ENCODE peak calls at places on chromosome 11, in nine cellular contexts. I is upper lobe of right lung, H is left ventricle myocardium inferior, C is fibroblast of lung, Z is heart right ventricle, N is Calu3, S is A549, G is WTC11, W is IMR-90. J is an unnamed sample.

GRCh38 chr11:103035656-103036434 is 56.1 kb downstream of the DCUN1D5 start:
- DNase-seq in C (peak; percentile 80), Z (no peak), S (peak; percentile 69), G (no peak), W (peak; percentile 86), I (no peak), H (no peak), N (peak; percentile 36), J (peak; percentile 47)

GRCh38 chr11:720642-721346 is 14.8 kb downstream of the EPS8L2 start:
- DNase-seq in G (peak; percentile 87), W (peak; percentile 29), Z (no peak), H (no peak), N (no peak), I (no peak), C (peak; percentile 59), S (no peak), J (no peak)

GRCh38 chr11:19739872-19740271 is 27.2 kb downstream of the NAV2 start:
- DNase-seq in G (peak; percentile 43), Z (peak; percentile 22), C (peak; percentile 39), S (peak; percentile 13), W (peak; percentile 13), I (no peak), N (no peak), H (no peak), J (no peak)

GRCh38 chr11:3022982-3023381 is 30.9 kb upstream of the NAP1L4 start:
- DNase-seq in I (no peak), G (no peak), W (peak; percentile 49), N (no peak), S (no peak), C (peak; percentile 62), Z (no peak), H (no peak), J (no peak)

GRCh38 chr11:62502030-62502730 is 44.4 kb downstream of the AHNAK start:
- DNase-seq in C (no peak), N (no peak), Z (no peak), W (no peak), S (no peak), H (no peak), G (no peak), I (no peak), J (no peak)

GRCh38 chr11:99198215-99198614 is 177.5 kb downstream of the CNTN5 start:
- DNase-seq in W (no peak), I (no peak), Z (no peak), S (no peak), N (no peak), G (no peak), C (no peak), H (no peak), J (no peak)

GRCh38 chr11:92211576-92212167 is 12.9 kb upstream of the FAT3 start:
- DNase-seq in I (no peak), N (peak; percentile 37), W (peak; percentile 33), H (no peak), G (peak; percentile 52), Z (peak; percentile 12), C (peak; percentile 39), S (peak; percentile 59), J (no peak)

GRCh38 chr11:95592455-95592854 is 197.1 kb downstream of the FAM76B start:
- DNase-seq in I (no peak), W (peak; percentile 23), C (peak; percentile 79), Z (no peak), S (no peak), H (peak; percentile 15), G (peak; percentile 44), N (no peak), J (no peak)

GRCh38 chr11:112469376-112469775 is 208.7 kb upstream of the PLET1 start:
- DNase-seq in N (no peak), G (no peak), C (no peak), I (no peak), Z (no peak), S (no peak), H (no peak), W (no peak), J (no peak)

GRCh38 chr11:72236083-72236697 is 7.8 kb downstream of the PHOX2A start:
- DNase-seq in H (no peak), C (no peak), I (no peak), Z (no peak), G (no peak), W (peak; percentile 50), S (no peak), N (no peak), J (no peak)

GRCh38 chr11:82796970-82797594 is 63.4 kb upstream of the FAM181B start:
- DNase-seq in Z (peak; percentile 32), I (no peak), S (no peak), W (no peak), C (no peak), H (peak; percentile 35), N (no peak), G (no peak), J (no peak)

GRCh38 chr11:125165664-125166346 is 1.3 kb downstream of the PKNOX2 start:
- DNase-seq in S (no peak), W (peak; percentile 33), G (no peak), I (no peak), N (no peak), Z (no peak), C (peak; percentile 41), H (no peak), J (no peak)

GRCh38 chr11:125588505-125588904 is 4.1 kb upstream of the STT3A start:
- DNase-seq in C (no peak), W (peak; percentile 23), I (no peak), G (no peak), N (no peak), H (no peak), Z (no peak), S (no peak), J (no peak)

DNA sequence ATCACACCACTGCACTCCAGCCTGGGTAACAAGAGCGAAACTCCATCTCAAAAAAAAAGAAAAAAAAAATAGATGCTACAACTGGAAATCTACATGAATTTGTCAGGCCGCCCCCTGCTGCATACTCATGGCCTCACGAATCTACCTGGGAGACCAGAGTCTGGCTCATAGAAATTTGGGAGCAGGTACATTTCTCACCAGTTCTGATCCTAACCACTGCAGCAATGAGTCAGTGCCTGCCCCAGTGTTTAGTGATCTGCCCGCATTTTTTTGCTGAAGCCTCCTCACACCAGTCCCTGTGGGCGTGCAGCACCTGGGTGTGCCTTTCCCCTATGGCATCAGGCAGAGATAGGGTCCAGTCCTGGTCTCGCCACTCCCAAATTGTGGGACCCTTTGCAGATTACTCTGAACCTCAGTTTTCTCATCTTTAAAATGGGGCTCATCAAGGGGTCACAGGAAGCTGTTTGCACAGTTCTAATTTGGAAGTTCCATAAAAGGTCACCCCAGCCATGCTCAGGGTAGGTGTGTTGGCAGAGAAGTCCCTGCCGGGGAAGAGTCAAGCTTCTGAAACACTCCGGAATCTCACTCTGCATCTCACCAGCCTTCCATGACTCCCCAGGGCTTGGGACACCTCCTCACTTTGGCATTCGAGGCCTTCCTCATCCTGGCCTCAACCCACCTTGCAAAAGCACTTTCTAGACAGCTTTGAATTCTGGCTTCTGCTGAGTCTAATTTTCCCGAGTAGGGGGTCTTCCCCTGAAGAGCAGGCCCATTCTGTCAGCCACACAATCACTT is 39.3 kb upstream of the LINC01488 start:
- DNase-seq in I (no peak), G (no peak), N (no peak), S (no peak), W (no peak), H (no peak), C (no peak), Z (no peak), J (no peak)
- TF ChIP-seq CTCF in I (no peak), G (no peak), N (no peak), S (no peak), W (no peak), H (no peak), C (no peak), Z (no peak), J (no peak)

GRCh38 chr11:65911682-65912568 is 6.9 kb downstream of the C11orf68 start:
- DNase-seq in I (no peak), Z (no peak), H (peak; percentile 48), N (peak; percentile 49), G (peak; percentile 69), S (peak; percentile 79), C (peak; percentile 84), W (peak; percentile 87), J (no peak)
- TF ChIP-seq CTCF in I (peak; percentile 34), Z (peak; percentile 43), H (peak; percentile 46), N (no peak), G (no peak), S (peak; percentile 43), C (no peak), W (peak; percentile 46), J (peak; percentile 38)

GRCh38 chr11:1853376-1854131 is 670 bp downstream of the LSP1 start:
- DNase-seq in S (no peak), W (no peak), I (no peak), Z (no peak), H (no peak), N (no peak), G (no peak), C (no peak), J (no peak)
- TF ChIP-seq CTCF in S (no peak), W (no peak), I (no peak), Z (no peak), H (no peak), N (no peak), G (no peak), C (no peak), J (no peak)

GRCh38 chr11:133058501-133058900 is 473.8 kb downstream of the OPCML start:
- DNase-seq in Z (no peak), H (no peak), I (no peak), G (peak; percentile 35), C (no peak), N (no peak), W (no peak), S (no peak), J (no peak)

GRCh38 chr11:133070053-133070713 is 462.1 kb downstream of the OPCML start:
- DNase-seq in G (no peak), C (no peak), I (no peak), N (no peak), W (no peak), H (no peak), S (no peak), Z (no peak), J (no peak)

GRCh38 chr11:133064961-133065360 is 467.3 kb downstream of the OPCML start:
- DNase-seq in I (no peak), S (no peak), N (no peak), W (no peak), C (no peak), H (no peak), Z (no peak), G (no peak), J (no peak)

GRCh38 chr11:133065847-133066485 is 466.3 kb downstream of the OPCML start:
- DNase-seq in G (no peak), Z (no peak), C (no peak), W (no peak), S (no peak), H (no peak), N (no peak), I (no peak), J (no peak)

DNA sequence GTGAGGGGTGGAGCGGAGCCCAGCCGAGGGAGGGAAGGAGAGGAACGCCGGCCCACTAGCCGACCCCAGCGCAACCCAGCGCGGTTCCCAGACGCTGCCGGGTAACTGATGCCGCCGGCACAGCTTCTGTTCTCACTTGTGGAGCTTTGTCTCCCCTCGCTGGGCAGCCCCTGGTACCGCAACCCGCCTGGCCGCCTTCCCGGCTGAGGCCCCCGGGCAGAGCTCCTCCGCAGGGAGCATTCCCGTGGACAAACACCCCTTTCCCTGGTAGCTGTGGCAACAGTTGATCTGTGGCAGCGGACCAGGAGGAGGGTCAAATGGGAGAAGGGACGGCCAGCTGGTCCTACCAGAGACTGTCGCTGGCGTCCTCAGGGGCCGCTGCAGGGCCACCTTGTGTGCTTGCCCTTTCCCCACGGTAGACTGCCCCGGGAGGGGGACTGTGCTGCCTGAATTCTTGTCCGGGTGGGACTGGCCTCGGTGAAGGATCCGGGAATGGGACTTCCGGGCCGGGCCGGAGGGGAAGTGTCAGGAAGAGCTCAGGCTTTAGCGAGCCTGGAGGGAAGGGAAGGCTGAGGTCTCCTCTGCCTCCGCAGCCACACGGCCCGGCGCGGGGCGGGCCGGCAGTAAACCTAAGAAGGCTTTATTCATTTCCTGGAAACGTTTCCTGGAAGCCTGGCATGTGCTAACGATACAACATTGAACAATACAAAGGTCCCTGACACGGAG is 468.0 kb downstream of the OPCML start:
- DNase-seq in H (peak; percentile 63), W (peak; percentile 48), I (peak; percentile 85), S (no peak), Z (peak; percentile 72), C (peak; percentile 74), G (peak; percentile 90), N (no peak), J (no peak)
- TF ChIP-seq CTCF in H (peak; percentile 79), W (peak; percentile 63), I (peak; percentile 53), S (no peak), Z (peak; percentile 68), C (peak; percentile 61), G (peak; percentile 37), N (no peak), J (peak; percentile 91)

J was measured in kidney epithelial cell.